ENCODE peak calls at places on chromosomes 11 and 22, in eight cellular contexts. One of them, this sample, is unnamed.

GRCh38 chr22:23415490-23415851 is 164.6 kb downstream of the IGLL1 start:
- DNase-seq in activated T-cell treated with anti-CD3 and anti-CD28 coated beads, Interleukin-2, amount 50 U/mL, for 72 hours: no peak
- DNase-seq in thoracic aorta: no peak
- DNase-seq in activated CD4-positive, alpha-beta T cell treated with anti-CD3 and anti-CD28 coated beads, Interleukin-2, amount 50 U/mL, for 48 hours: no peak
- DNase-seq in HepG2: no peak
- DNase-seq in activated CD8-positive, alpha-beta memory T cell treated with anti-CD3 and anti-CD28 coated beads for 4 hours: no peak
- DNase-seq in heart right ventricle: no peak
- DNase-seq in fibroblast of mammary gland: no peak
- DNase-seq in this sample: no peak

GRCh38 chr11:45250035-45250693 is 36.0 kb downstream of the SYT13 start:
- DNase-seq in activated T-cell treated with anti-CD3 and anti-CD28 coated beads, Interleukin-2, amount 50 U/mL, for 72 hours: no peak
- DNase-seq in thoracic aorta: no peak
- DNase-seq in activated CD4-positive, alpha-beta T cell treated with anti-CD3 and anti-CD28 coated beads, Interleukin-2, amount 50 U/mL, for 48 hours: no peak
- DNase-seq in HepG2: no peak
- DNase-seq in activated CD8-positive, alpha-beta memory T cell treated with anti-CD3 and anti-CD28 coated beads for 4 hours: no peak
- DNase-seq in heart right ventricle: no peak
- DNase-seq in fibroblast of mammary gland: no peak
- DNase-seq in this sample: no peak

GRCh38 chr11:118705111-118705741 is 25.8 kb upstream of the TREH start:
- DNase-seq in activated T-cell treated with anti-CD3 and anti-CD28 coated beads, Interleukin-2, amount 50 U/mL, for 72 hours: peak; percentile 19
- DNase-seq in thoracic aorta: no peak
- DNase-seq in activated CD4-positive, alpha-beta T cell treated with anti-CD3 and anti-CD28 coated beads, Interleukin-2, amount 50 U/mL, for 48 hours: no peak
- DNase-seq in HepG2: no peak
- DNase-seq in activated CD8-positive, alpha-beta memory T cell treated with anti-CD3 and anti-CD28 coated beads for 4 hours: no peak
- DNase-seq in heart right ventricle: no peak
- DNase-seq in fibroblast of mammary gland: no peak
- DNase-seq in this sample: no peak

GRCh38 chr11:59102259-59102765 is 4.7 kb upstream of the FAM111B start:
- DNase-seq in activated T-cell treated with anti-CD3 and anti-CD28 coated beads, Interleukin-2, amount 50 U/mL, for 72 hours: peak; percentile 72
- DNase-seq in thoracic aorta: peak; percentile 5
- DNase-seq in activated CD4-positive, alpha-beta T cell treated with anti-CD3 and anti-CD28 coated beads, Interleukin-2, amount 50 U/mL, for 48 hours: peak; percentile 77
- DNase-seq in HepG2: no peak
- DNase-seq in activated CD8-positive, alpha-beta memory T cell treated with anti-CD3 and anti-CD28 coated beads for 4 hours: peak; percentile 3
- DNase-seq in heart right ventricle: peak; percentile 31
- DNase-seq in fibroblast of mammary gland: peak; percentile 46
- DNase-seq in this sample: peak; percentile 56

GRCh38 chr11:132054822-132055221 is 684.4 kb downstream of the NTM start:
- DNase-seq in activated T-cell treated with anti-CD3 and anti-CD28 coated beads, Interleukin-2, amount 50 U/mL, for 72 hours: no peak
- DNase-seq in thoracic aorta: no peak
- DNase-seq in activated CD4-positive, alpha-beta T cell treated with anti-CD3 and anti-CD28 coated beads, Interleukin-2, amount 50 U/mL, for 48 hours: no peak
- DNase-seq in HepG2: no peak
- DNase-seq in activated CD8-positive, alpha-beta memory T cell treated with anti-CD3 and anti-CD28 coated beads for 4 hours: no peak
- DNase-seq in heart right ventricle: no peak
- DNase-seq in fibroblast of mammary gland: peak; percentile 65
- DNase-seq in this sample: no peak

GRCh38 chr11:78061921-78062311 is 1.7 kb upstream of the THRSP start:
- DNase-seq in activated T-cell treated with anti-CD3 and anti-CD28 coated beads, Interleukin-2, amount 50 U/mL, for 72 hours: no peak
- DNase-seq in thoracic aorta: no peak
- DNase-seq in activated CD4-positive, alpha-beta T cell treated with anti-CD3 and anti-CD28 coated beads, Interleukin-2, amount 50 U/mL, for 48 hours: no peak
- DNase-seq in HepG2: peak; percentile 59
- DNase-seq in activated CD8-positive, alpha-beta memory T cell treated with anti-CD3 and anti-CD28 coated beads for 4 hours: no peak
- DNase-seq in heart right ventricle: no peak
- DNase-seq in fibroblast of mammary gland: no peak
- DNase-seq in this sample: no peak

GRCh38 chr11:67648140-67648795 is 2.3 kb downstream of the ACY3 start:
- DNase-seq in activated T-cell treated with anti-CD3 and anti-CD28 coated beads, Interleukin-2, amount 50 U/mL, for 72 hours: peak; percentile 72
- DNase-seq in thoracic aorta: no peak
- DNase-seq in activated CD4-positive, alpha-beta T cell treated with anti-CD3 and anti-CD28 coated beads, Interleukin-2, amount 50 U/mL, for 48 hours: peak; percentile 48
- DNase-seq in HepG2: peak; percentile 56
- DNase-seq in activated CD8-positive, alpha-beta memory T cell treated with anti-CD3 and anti-CD28 coated beads for 4 hours: peak; percentile 20
- DNase-seq in heart right ventricle: no peak
- DNase-seq in fibroblast of mammary gland: no peak
- DNase-seq in this sample: peak; percentile 44

GRCh38 chr11:132030896-132031295 is 660.5 kb downstream of the NTM start:
- DNase-seq in activated T-cell treated with anti-CD3 and anti-CD28 coated beads, Interleukin-2, amount 50 U/mL, for 72 hours: no peak
- DNase-seq in thoracic aorta: no peak
- DNase-seq in activated CD4-positive, alpha-beta T cell treated with anti-CD3 and anti-CD28 coated beads, Interleukin-2, amount 50 U/mL, for 48 hours: no peak
- DNase-seq in HepG2: no peak
- DNase-seq in activated CD8-positive, alpha-beta memory T cell treated with anti-CD3 and anti-CD28 coated beads for 4 hours: no peak
- DNase-seq in heart right ventricle: no peak
- DNase-seq in fibroblast of mammary gland: no peak
- DNase-seq in this sample: no peak

GRCh38 chr22:37887610-37888378 is 18.3 kb upstream of the MICALL1 start:
- DNase-seq in activated T-cell treated with anti-CD3 and anti-CD28 coated beads, Interleukin-2, amount 50 U/mL, for 72 hours: no peak
- DNase-seq in thoracic aorta: no peak
- DNase-seq in activated CD4-positive, alpha-beta T cell treated with anti-CD3 and anti-CD28 coated beads, Interleukin-2, amount 50 U/mL, for 48 hours: no peak
- DNase-seq in HepG2: no peak
- DNase-seq in activated CD8-positive, alpha-beta memory T cell treated with anti-CD3 and anti-CD28 coated beads for 4 hours: no peak
- DNase-seq in heart right ventricle: no peak
- DNase-seq in fibroblast of mammary gland: peak; percentile 84
- DNase-seq in this sample: no peak

GRCh38 chr11:118435233-118435892 is 929 bp upstream of the KMT2A start:
- DNase-seq in activated T-cell treated with anti-CD3 and anti-CD28 coated beads, Interleukin-2, amount 50 U/mL, for 72 hours: peak; percentile 77
- DNase-seq in thoracic aorta: peak; percentile 8
- DNase-seq in activated CD4-positive, alpha-beta T cell treated with anti-CD3 and anti-CD28 coated beads, Interleukin-2, amount 50 U/mL, for 48 hours: peak; percentile 66
- DNase-seq in HepG2: peak; percentile 75
- DNase-seq in activated CD8-positive, alpha-beta memory T cell treated with anti-CD3 and anti-CD28 coated beads for 4 hours: peak; percentile 25
- DNase-seq in heart right ventricle: peak; percentile 49
- DNase-seq in fibroblast of mammary gland: peak; percentile 14
- DNase-seq in this sample: peak; percentile 58

GRCh38 chr11:77044886-77045285 is 10.7 kb downstream of the B3GNT6 start:
- DNase-seq in activated T-cell treated with anti-CD3 and anti-CD28 coated beads, Interleukin-2, amount 50 U/mL, for 72 hours: no peak
- DNase-seq in thoracic aorta: no peak
- DNase-seq in activated CD4-positive, alpha-beta T cell treated with anti-CD3 and anti-CD28 coated beads, Interleukin-2, amount 50 U/mL, for 48 hours: no peak
- DNase-seq in HepG2: no peak
- DNase-seq in activated CD8-positive, alpha-beta memory T cell treated with anti-CD3 and anti-CD28 coated beads for 4 hours: no peak
- DNase-seq in heart right ventricle: no peak
- DNase-seq in fibroblast of mammary gland: no peak
- DNase-seq in this sample: no peak

GRCh38 chr11:97703815-97704214 is 1314.0 kb downstream of the JRKL start:
- DNase-seq in activated T-cell treated with anti-CD3 and anti-CD28 coated beads, Interleukin-2, amount 50 U/mL, for 72 hours: no peak
- DNase-seq in thoracic aorta: no peak
- DNase-seq in activated CD4-positive, alpha-beta T cell treated with anti-CD3 and anti-CD28 coated beads, Interleukin-2, amount 50 U/mL, for 48 hours: no peak
- DNase-seq in HepG2: no peak
- DNase-seq in activated CD8-positive, alpha-beta memory T cell treated with anti-CD3 and anti-CD28 coated beads for 4 hours: no peak
- DNase-seq in heart right ventricle: no peak
- DNase-seq in fibroblast of mammary gland: no peak
- DNase-seq in this sample: no peak

GRCh38 chr11:106998126-106998525 is 20.1 kb downstream of the GUCY1A2 start:
- DNase-seq in activated T-cell treated with anti-CD3 and anti-CD28 coated beads, Interleukin-2, amount 50 U/mL, for 72 hours: no peak
- DNase-seq in thoracic aorta: no peak
- DNase-seq in activated CD4-positive, alpha-beta T cell treated with anti-CD3 and anti-CD28 coated beads, Interleukin-2, amount 50 U/mL, for 48 hours: no peak
- DNase-seq in HepG2: no peak
- DNase-seq in activated CD8-positive, alpha-beta memory T cell treated with anti-CD3 and anti-CD28 coated beads for 4 hours: no peak
- DNase-seq in heart right ventricle: no peak
- DNase-seq in fibroblast of mammary gland: peak; percentile 71
- DNase-seq in this sample: no peak

GRCh38 chr11:19985106-19985505 is 175.2 kb downstream of the DBX1 start:
- DNase-seq in activated T-cell treated with anti-CD3 and anti-CD28 coated beads, Interleukin-2, amount 50 U/mL, for 72 hours: no peak
- DNase-seq in thoracic aorta: no peak
- DNase-seq in activated CD4-positive, alpha-beta T cell treated with anti-CD3 and anti-CD28 coated beads, Interleukin-2, amount 50 U/mL, for 48 hours: no peak
- DNase-seq in HepG2: no peak
- DNase-seq in activated CD8-positive, alpha-beta memory T cell treated with anti-CD3 and anti-CD28 coated beads for 4 hours: no peak
- DNase-seq in heart right ventricle: no peak
- DNase-seq in fibroblast of mammary gland: no peak
- DNase-seq in this sample: no peak

GRCh38 chr11:101444164-101444563 is 139.6 kb downstream of the TRPC6 start:
- DNase-seq in activated T-cell treated with anti-CD3 and anti-CD28 coated beads, Interleukin-2, amount 50 U/mL, for 72 hours: no peak
- DNase-seq in thoracic aorta: no peak
- DNase-seq in activated CD4-positive, alpha-beta T cell treated with anti-CD3 and anti-CD28 coated beads, Interleukin-2, amount 50 U/mL, for 48 hours: no peak
- DNase-seq in HepG2: no peak
- DNase-seq in activated CD8-positive, alpha-beta memory T cell treated with anti-CD3 and anti-CD28 coated beads for 4 hours: no peak
- DNase-seq in heart right ventricle: no peak
- DNase-seq in fibroblast of mammary gland: peak; percentile 16
- DNase-seq in this sample: no peak

GRCh38 chr22:49541451-49542230 is 286.0 kb downstream of the BRD1 start:
- DNase-seq in activated T-cell treated with anti-CD3 and anti-CD28 coated beads, Interleukin-2, amount 50 U/mL, for 72 hours: no peak
- DNase-seq in thoracic aorta: no peak
- DNase-seq in activated CD4-positive, alpha-beta T cell treated with anti-CD3 and anti-CD28 coated beads, Interleukin-2, amount 50 U/mL, for 48 hours: no peak
- DNase-seq in HepG2: no peak
- DNase-seq in activated CD8-positive, alpha-beta memory T cell treated with anti-CD3 and anti-CD28 coated beads for 4 hours: no peak
- DNase-seq in heart right ventricle: no peak
- DNase-seq in fibroblast of mammary gland: no peak
- DNase-seq in this sample: no peak

GRCh38 chr22:50445071-50445879 is 29.6 kb downstream of the SBF1 start:
- DNase-seq in activated T-cell treated with anti-CD3 and anti-CD28 coated beads, Interleukin-2, amount 50 U/mL, for 72 hours: peak; percentile 31
- DNase-seq in thoracic aorta: no peak
- DNase-seq in activated CD4-positive, alpha-beta T cell treated with anti-CD3 and anti-CD28 coated beads, Interleukin-2, amount 50 U/mL, for 48 hours: no peak
- DNase-seq in HepG2: no peak
- DNase-seq in activated CD8-positive, alpha-beta memory T cell treated with anti-CD3 and anti-CD28 coated beads for 4 hours: no peak
- DNase-seq in heart right ventricle: peak; percentile 16
- DNase-seq in fibroblast of mammary gland: no peak
- DNase-seq in this sample: no peak

GRCh38 chr11:83410605-83411565 is 124.7 kb upstream of the CCDC90B start:
- DNase-seq in activated T-cell treated with anti-CD3 and anti-CD28 coated beads, Interleukin-2, amount 50 U/mL, for 72 hours: no peak
- DNase-seq in thoracic aorta: no peak
- DNase-seq in activated CD4-positive, alpha-beta T cell treated with anti-CD3 and anti-CD28 coated beads, Interleukin-2, amount 50 U/mL, for 48 hours: no peak
- DNase-seq in HepG2: no peak
- DNase-seq in activated CD8-positive, alpha-beta memory T cell treated with anti-CD3 and anti-CD28 coated beads for 4 hours: no peak
- DNase-seq in heart right ventricle: no peak
- DNase-seq in fibroblast of mammary gland: no peak
- DNase-seq in this sample: no peak

GRCh38 chr11:82899191-82899820 is 924 bp downstream of the PRCP start:
- DNase-seq in activated T-cell treated with anti-CD3 and anti-CD28 coated beads, Interleukin-2, amount 50 U/mL, for 72 hours: peak; percentile 10
- DNase-seq in thoracic aorta: no peak
- DNase-seq in activated CD4-positive, alpha-beta T cell treated with anti-CD3 and anti-CD28 coated beads, Interleukin-2, amount 50 U/mL, for 48 hours: no peak
- DNase-seq in HepG2: peak; percentile 8
- DNase-seq in activated CD8-positive, alpha-beta memory T cell treated with anti-CD3 and anti-CD28 coated beads for 4 hours: no peak
- DNase-seq in heart right ventricle: no peak
- DNase-seq in fibroblast of mammary gland: no peak
- DNase-seq in this sample: no peak

GRCh38 chr11:36313750-36314500 is 17.8 kb downstream of the PRR5L start:
- DNase-seq in activated T-cell treated with anti-CD3 and anti-CD28 coated beads, Interleukin-2, amount 50 U/mL, for 72 hours: no peak
- DNase-seq in thoracic aorta: no peak
- DNase-seq in activated CD4-positive, alpha-beta T cell treated with anti-CD3 and anti-CD28 coated beads, Interleukin-2, amount 50 U/mL, for 48 hours: no peak
- DNase-seq in HepG2: no peak
- DNase-seq in activated CD8-positive, alpha-beta memory T cell treated with anti-CD3 and anti-CD28 coated beads for 4 hours: no peak
- DNase-seq in heart right ventricle: no peak
- DNase-seq in fibroblast of mammary gland: no peak
- DNase-seq in this sample: no peak

GRCh38 chr11:64305691-64306562 is 603 bp downstream of the ESRRA start:
- DNase-seq in activated T-cell treated with anti-CD3 and anti-CD28 coated beads, Interleukin-2, amount 50 U/mL, for 72 hours: peak; percentile 82
- DNase-seq in thoracic aorta: no peak
- DNase-seq in activated CD4-positive, alpha-beta T cell treated with anti-CD3 and anti-CD28 coated beads, Interleukin-2, amount 50 U/mL, for 48 hours: peak; percentile 77
- DNase-seq in HepG2: peak; percentile 77
- DNase-seq in activated CD8-positive, alpha-beta memory T cell treated with anti-CD3 and anti-CD28 coated beads for 4 hours: peak; percentile 41
- DNase-seq in heart right ventricle: peak; percentile 73
- DNase-seq in fibroblast of mammary gland: no peak
- DNase-seq in this sample: peak; percentile 66

GRCh38 chr11:27553186-27553585 is 46.6 kb upstream of the LIN7C start:
- DNase-seq in activated T-cell treated with anti-CD3 and anti-CD28 coated beads, Interleukin-2, amount 50 U/mL, for 72 hours: no peak
- DNase-seq in thoracic aorta: no peak
- DNase-seq in activated CD4-positive, alpha-beta T cell treated with anti-CD3 and anti-CD28 coated beads, Interleukin-2, amount 50 U/mL, for 48 hours: no peak
- DNase-seq in HepG2: no peak
- DNase-seq in activated CD8-positive, alpha-beta memory T cell treated with anti-CD3 and anti-CD28 coated beads for 4 hours: no peak
- DNase-seq in heart right ventricle: no peak
- DNase-seq in fibroblast of mammary gland: no peak
- DNase-seq in this sample: no peak

GRCh38 chr22:36743011-36743410 is 32.9 kb downstream of the IFT27 start:
- DNase-seq in activated T-cell treated with anti-CD3 and anti-CD28 coated beads, Interleukin-2, amount 50 U/mL, for 72 hours: no peak
- DNase-seq in thoracic aorta: no peak
- DNase-seq in activated CD4-positive, alpha-beta T cell treated with anti-CD3 and anti-CD28 coated beads, Interleukin-2, amount 50 U/mL, for 48 hours: no peak
- DNase-seq in HepG2: no peak
- DNase-seq in activated CD8-positive, alpha-beta memory T cell treated with anti-CD3 and anti-CD28 coated beads for 4 hours: no peak
- DNase-seq in heart right ventricle: no peak
- DNase-seq in fibroblast of mammary gland: no peak
- DNase-seq in this sample: no peak

GRCh38 chr11:9601041-9601875 is 27.8 kb downstream of the WEE1 start:
- DNase-seq in activated T-cell treated with anti-CD3 and anti-CD28 coated beads, Interleukin-2, amount 50 U/mL, for 72 hours: peak; percentile 86
- DNase-seq in thoracic aorta: no peak
- DNase-seq in activated CD4-positive, alpha-beta T cell treated with anti-CD3 and anti-CD28 coated beads, Interleukin-2, amount 50 U/mL, for 48 hours: peak; percentile 66
- DNase-seq in HepG2: no peak
- DNase-seq in activated CD8-positive, alpha-beta memory T cell treated with anti-CD3 and anti-CD28 coated beads for 4 hours: peak; percentile 21
- DNase-seq in heart right ventricle: no peak
- DNase-seq in fibroblast of mammary gland: peak; percentile 56
- DNase-seq in this sample: peak; percentile 46

GRCh38 chr22:20021196-20022181 is 579 bp downstream of the TANGO2 start:
- DNase-seq in activated T-cell treated with anti-CD3 and anti-CD28 coated beads, Interleukin-2, amount 50 U/mL, for 72 hours: peak; percentile 13
- DNase-seq in thoracic aorta: no peak
- DNase-seq in activated CD4-positive, alpha-beta T cell treated with anti-CD3 and anti-CD28 coated beads, Interleukin-2, amount 50 U/mL, for 48 hours: peak; percentile 28
- DNase-seq in HepG2: peak; percentile 49
- DNase-seq in activated CD8-positive, alpha-beta memory T cell treated with anti-CD3 and anti-CD28 coated beads for 4 hours: no peak
- DNase-seq in heart right ventricle: peak; percentile 69
- DNase-seq in fibroblast of mammary gland: peak; percentile 64
- DNase-seq in this sample: peak; percentile 6

GRCh38 chr11:48013269-48013901 is 33.0 kb downstream of the PTPRJ start:
- DNase-seq in activated T-cell treated with anti-CD3 and anti-CD28 coated beads, Interleukin-2, amount 50 U/mL, for 72 hours: peak; percentile 74
- DNase-seq in thoracic aorta: no peak
- DNase-seq in activated CD4-positive, alpha-beta T cell treated with anti-CD3 and anti-CD28 coated beads, Interleukin-2, amount 50 U/mL, for 48 hours: peak; percentile 61
- DNase-seq in HepG2: peak; percentile 71
- DNase-seq in activated CD8-positive, alpha-beta memory T cell treated with anti-CD3 and anti-CD28 coated beads for 4 hours: peak; percentile 29
- DNase-seq in heart right ventricle: no peak
- DNase-seq in fibroblast of mammary gland: no peak
- DNase-seq in this sample: peak; percentile 57

GRCh38 chr11:118438314-118438931 is 2.1 kb downstream of the KMT2A start:
- DNase-seq in activated T-cell treated with anti-CD3 and anti-CD28 coated beads, Interleukin-2, amount 50 U/mL, for 72 hours: peak; percentile 62
- DNase-seq in thoracic aorta: no peak
- DNase-seq in activated CD4-positive, alpha-beta T cell treated with anti-CD3 and anti-CD28 coated beads, Interleukin-2, amount 50 U/mL, for 48 hours: peak; percentile 48
- DNase-seq in HepG2: no peak
- DNase-seq in activated CD8-positive, alpha-beta memory T cell treated with anti-CD3 and anti-CD28 coated beads for 4 hours: no peak
- DNase-seq in heart right ventricle: peak; percentile 17
- DNase-seq in fibroblast of mammary gland: peak; percentile 81
- DNase-seq in this sample: peak; percentile 56

GRCh38 chr11:125170406-125171031 is 6.0 kb downstream of the PKNOX2 start:
- DNase-seq in activated T-cell treated with anti-CD3 and anti-CD28 coated beads, Interleukin-2, amount 50 U/mL, for 72 hours: no peak
- DNase-seq in thoracic aorta: no peak
- DNase-seq in activated CD4-positive, alpha-beta T cell treated with anti-CD3 and anti-CD28 coated beads, Interleukin-2, amount 50 U/mL, for 48 hours: no peak
- DNase-seq in HepG2: no peak
- DNase-seq in activated CD8-positive, alpha-beta memory T cell treated with anti-CD3 and anti-CD28 coated beads for 4 hours: no peak
- DNase-seq in heart right ventricle: peak; percentile 78
- DNase-seq in fibroblast of mammary gland: peak; percentile 68
- DNase-seq in this sample: no peak